ENCODE peak calls at places on chromosomes 4 and X, in ten cellular contexts. U is esophagus squamous epithelium, Q is HCT116, Z is IMR-90, G is adrenal gland, H is suprapubic skin, J is heart left ventricle, L is K562, D is ovary, T is body of pancreas. O is an unnamed sample.

GRCh38 chr4:31692407-31692940 is 972.3 kb downstream of the PCDH7 start:
- DNase-seq in H (no peak), G (peak), Z (no peak), L (no peak), T (no peak), D (no peak), U (no peak), Q (peak), J (no peak), O (no peak)

GRCh38 chr4:61716437-61716836 is 516.3 kb downstream of the ADGRL3 start:
- DNase-seq in J (no peak), H (no peak), Z (no peak), D (no peak), T (no peak), Q (no peak), U (no peak), G (no peak), L (no peak), O (no peak)

GRCh38 chr4:120319230-120319761 is 252.6 kb upstream of the MAD2L1 start:
- DNase-seq in Z (no peak), J (no peak), T (no peak), H (no peak), D (no peak), Q (no peak), L (no peak), G (no peak), U (no peak), O (no peak)

GRCh38 chr4:31343058-31343457 is 622.9 kb downstream of the PCDH7 start:
- DNase-seq in J (no peak), G (no peak), Z (no peak), L (no peak), T (no peak), Q (no peak), D (no peak), H (no peak), U (no peak), O (no peak)

GRCh38 chr4:60195256-60195655 is 1004.9 kb upstream of the ADGRL3 start:
- DNase-seq in G (no peak), H (no peak), U (no peak), Q (no peak), L (no peak), J (no peak), T (no peak), D (no peak), Z (no peak), O (no peak)

GRCh38 chrX:116345953-116346352 is 90.5 kb upstream of the SLC6A14 start:
- DNase-seq in Q (no peak), L (no peak), H (no peak), D (no peak), G (no peak), Z (no peak), U (no peak), T (no peak), J (no peak), O (no peak)

GRCh38 chrX:28042826-28043564 is 61.7 kb upstream of the DCAF8L1 start:
- DNase-seq in J (no peak), D (no peak), Q (no peak), U (no peak), L (no peak), T (no peak), Z (no peak), G (no peak), H (peak), O (peak)

GRCh38 chrX:75107863-75108509 is 48.1 kb downstream of the ABCB7 start:
- DNase-seq in L (no peak), D (no peak), J (peak), G (no peak), Z (no peak), T (no peak), Q (no peak), U (no peak), H (no peak), O (no peak)

GRCh38 chr4:172134536-172134935 is 321.3 kb downstream of the GALNTL6 start:
- DNase-seq in U (no peak), H (no peak), G (no peak), L (no peak), Z (no peak), T (no peak), J (no peak), D (no peak), Q (no peak), O (no peak)

GRCh38 chr4:81180916-81181315 is 34.1 kb downstream of the PRKG2 start:
- DNase-seq in H (no peak), T (no peak), L (no peak), Z (no peak), U (no peak), Q (no peak), J (no peak), D (no peak), G (no peak), O (no peak)

GRCh38 chrX:136147320-136147901 is at the start of gene FHL1:
- DNase-seq in G (peak), L (peak), Q (no peak), U (no peak), H (peak), Z (peak), D (peak), J (peak), T (peak), O (peak)
- TF ChIP-seq POLR2A in G (peak), L (no peak), Q (no peak), U (peak), H (peak), Z (no peak), D (peak), J (peak), T (no peak), O (no peak)

DNA sequence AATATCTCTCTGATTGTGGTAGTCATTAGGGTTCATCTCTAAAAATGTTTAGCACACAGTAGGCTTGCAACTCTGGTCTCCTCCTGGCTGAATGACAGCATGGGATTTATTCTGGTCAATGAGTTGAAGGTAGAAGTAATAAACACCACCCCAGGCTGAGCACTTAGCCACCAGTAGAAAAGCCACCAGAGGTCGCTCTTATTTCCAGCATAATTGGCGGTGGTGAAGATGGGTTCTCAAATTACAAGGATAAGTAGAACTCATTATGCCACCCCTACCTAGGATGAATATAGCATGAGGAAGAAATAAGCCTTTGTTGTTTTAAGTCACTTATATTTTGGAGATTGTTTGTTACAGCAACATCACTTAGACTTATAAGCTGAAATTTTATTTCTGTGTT is 302.7 kb downstream of the GPM6A start:
- DNase-seq in T (no peak), Q (peak), U (no peak), Z (no peak), J (no peak), H (no peak), D (no peak), L (no peak), G (no peak), O (no peak)
- TF ChIP-seq CTCF in T (no peak), Q (peak), U (no peak), Z (no peak), J (no peak), H (no peak), D (no peak), L (no peak), G (no peak), O (no peak)

GRCh38 chr4:1043162-1043561 is 31.7 kb downstream of the FGFRL1 start:
- DNase-seq in J (no peak), U (no peak), L (no peak), Z (no peak), D (no peak), G (no peak), T (no peak), Q (no peak), H (no peak), O (no peak)

GRCh38 chr4:1045193-1045594 is 33.8 kb downstream of the FGFRL1 start:
- DNase-seq in L (no peak), D (peak), G (peak), Q (no peak), Z (no peak), T (no peak), J (no peak), U (no peak), H (no peak), O (no peak)

GRCh38 chr4:1044469-1045192 is 33.2 kb downstream of the FGFRL1 start:
- DNase-seq in Q (no peak), J (no peak), L (no peak), U (no peak), G (peak), Z (no peak), T (no peak), D (peak), H (no peak), O (no peak)

GRCh38 chr4:1042352-1043025 is 31.1 kb downstream of the FGFRL1 start:
- DNase-seq in J (no peak), G (peak), U (no peak), D (peak), Z (no peak), T (no peak), L (no peak), Q (no peak), H (no peak), O (no peak)

GRCh38 chr4:1043658-1044468 is 32.4 kb downstream of the FGFRL1 start:
- DNase-seq in L (peak), H (peak), U (no peak), J (peak), Q (peak), G (peak), Z (peak), D (peak), T (peak), O (peak)
- TF ChIP-seq POLR2A in L (peak), H (no peak), U (no peak), J (no peak), Q (no peak), G (no peak), Z (peak), D (no peak), T (no peak), O (no peak)

GRCh38 chr4:169121920-169122319 is 111.9 kb upstream of the CBR4 start:
- DNase-seq in Z (no peak), H (no peak), U (no peak), L (no peak), J (no peak), T (no peak), Q (no peak), D (no peak), G (no peak), O (no peak)
- TF ChIP-seq CTCF in Z (no peak), H (no peak), U (no peak), L (no peak), J (no peak), T (no peak), Q (no peak), D (no peak), G (no peak), O (no peak)

O was measured in testis.